ENCODE peak calls at places on chromosomes 13 and 19, in nine cellular contexts. One of them, this sample, is unnamed.

GRCh38 chr19:8366121-8366581 is 2.2 kb downstream of the ANGPTL4 start:
- DNase-seq in Peyer's patch: no peak
- DNase-seq in fibroblast of lung: no peak
- DNase-seq in transverse colon: no peak
- DNase-seq in cardiac muscle cell: no peak
- DNase-seq in right lobe of liver: no peak
- DNase-seq in small intestine: no peak
- DNase-seq in fibroblast of the aortic adventitia: no peak
- DNase-seq in cardiac fibroblast: no peak
- DNase-seq in this sample: no peak

GRCh38 chr13:26961890-26962615 is 201.5 kb upstream of the GPR12 start:
- DNase-seq in Peyer's patch: no peak
- DNase-seq in fibroblast of lung: no peak
- DNase-seq in transverse colon: peak
- DNase-seq in cardiac muscle cell: no peak
- DNase-seq in right lobe of liver: peak
- DNase-seq in small intestine: peak
- DNase-seq in fibroblast of the aortic adventitia: no peak
- DNase-seq in cardiac fibroblast: no peak
- DNase-seq in this sample: no peak

GRCh38 chr19:19651076-19651475 is 7.6 kb upstream of the GMIP start:
- DNase-seq in Peyer's patch: no peak
- DNase-seq in fibroblast of lung: no peak
- DNase-seq in transverse colon: no peak
- DNase-seq in cardiac muscle cell: no peak
- DNase-seq in right lobe of liver: no peak
- DNase-seq in small intestine: no peak
- DNase-seq in fibroblast of the aortic adventitia: no peak
- DNase-seq in cardiac fibroblast: no peak
- DNase-seq in this sample: no peak

GRCh38 chr13:103638706-103639105 is 572.5 kb upstream of the SLC10A2 start:
- DNase-seq in Peyer's patch: no peak
- DNase-seq in fibroblast of lung: no peak
- DNase-seq in transverse colon: no peak
- DNase-seq in cardiac muscle cell: no peak
- DNase-seq in right lobe of liver: no peak
- DNase-seq in small intestine: no peak
- DNase-seq in fibroblast of the aortic adventitia: no peak
- DNase-seq in cardiac fibroblast: no peak
- DNase-seq in this sample: no peak

GRCh38 chr19:29942404-29943261 is 594 bp downstream of the URI1 start:
- DNase-seq in Peyer's patch: peak
- DNase-seq in fibroblast of lung: peak
- DNase-seq in transverse colon: peak
- DNase-seq in cardiac muscle cell: peak
- DNase-seq in right lobe of liver: peak
- DNase-seq in small intestine: peak
- DNase-seq in fibroblast of the aortic adventitia: peak
- DNase-seq in cardiac fibroblast: peak
- DNase-seq in this sample: peak

GRCh38 chr19:49064029-49064629 is 489 bp downstream of the NTF4 start:
- DNase-seq in Peyer's patch: no peak
- DNase-seq in fibroblast of lung: no peak
- DNase-seq in transverse colon: no peak
- DNase-seq in cardiac muscle cell: peak
- DNase-seq in right lobe of liver: no peak
- DNase-seq in small intestine: no peak
- DNase-seq in fibroblast of the aortic adventitia: no peak
- DNase-seq in cardiac fibroblast: no peak
- DNase-seq in this sample: no peak

GRCh38 chr19:37817180-37817911 is 38.0 kb upstream of the ZNF573 start:
- DNase-seq in Peyer's patch: peak
- DNase-seq in fibroblast of lung: peak
- DNase-seq in transverse colon: peak
- DNase-seq in cardiac muscle cell: peak
- DNase-seq in right lobe of liver: peak
- DNase-seq in small intestine: peak
- DNase-seq in fibroblast of the aortic adventitia: peak
- DNase-seq in cardiac fibroblast: peak
- DNase-seq in this sample: peak

GRCh38 chr19:18013621-18014111 is 5.7 kb downstream of the ARRDC2 start:
- DNase-seq in Peyer's patch: no peak
- DNase-seq in fibroblast of lung: no peak
- DNase-seq in transverse colon: no peak
- DNase-seq in cardiac muscle cell: peak
- DNase-seq in right lobe of liver: peak
- DNase-seq in small intestine: peak
- DNase-seq in fibroblast of the aortic adventitia: no peak
- DNase-seq in cardiac fibroblast: no peak
- DNase-seq in this sample: no peak

GRCh38 chr13:107099661-107100060 is 531.7 kb upstream of the ARGLU1 start:
- DNase-seq in Peyer's patch: no peak
- DNase-seq in fibroblast of lung: peak
- DNase-seq in transverse colon: no peak
- DNase-seq in cardiac muscle cell: no peak
- DNase-seq in right lobe of liver: no peak
- DNase-seq in small intestine: no peak
- DNase-seq in fibroblast of the aortic adventitia: no peak
- DNase-seq in cardiac fibroblast: peak
- DNase-seq in this sample: peak

GRCh38 chr13:59494560-59494970 is 669.2 kb downstream of the DIAPH3 start:
- DNase-seq in Peyer's patch: no peak
- DNase-seq in fibroblast of lung: peak
- DNase-seq in transverse colon: no peak
- DNase-seq in cardiac muscle cell: no peak
- DNase-seq in right lobe of liver: no peak
- DNase-seq in small intestine: no peak
- DNase-seq in fibroblast of the aortic adventitia: peak
- DNase-seq in cardiac fibroblast: peak
- DNase-seq in this sample: peak

GRCh38 chr13:89401209-89401810 is 1730.1 kb downstream of the SLITRK5 start:
- DNase-seq in Peyer's patch: no peak
- DNase-seq in fibroblast of lung: peak
- DNase-seq in transverse colon: no peak
- DNase-seq in cardiac muscle cell: no peak
- DNase-seq in right lobe of liver: no peak
- DNase-seq in small intestine: no peak
- DNase-seq in fibroblast of the aortic adventitia: peak
- DNase-seq in cardiac fibroblast: peak
- DNase-seq in this sample: peak

GRCh38 chr19:40714519-40715299 is 2.0 kb downstream of the COQ8B start:
- DNase-seq in Peyer's patch: peak
- DNase-seq in fibroblast of lung: peak
- DNase-seq in transverse colon: peak
- DNase-seq in cardiac muscle cell: peak
- DNase-seq in right lobe of liver: peak
- DNase-seq in small intestine: peak
- DNase-seq in fibroblast of the aortic adventitia: peak
- DNase-seq in cardiac fibroblast: peak
- DNase-seq in this sample: peak

GRCh38 chr19:39156891-39157230 is 31.3 kb downstream of the PAK4 start:
- DNase-seq in Peyer's patch: no peak
- DNase-seq in fibroblast of lung: no peak
- DNase-seq in transverse colon: no peak
- DNase-seq in cardiac muscle cell: no peak
- DNase-seq in right lobe of liver: no peak
- DNase-seq in small intestine: no peak
- DNase-seq in fibroblast of the aortic adventitia: no peak
- DNase-seq in cardiac fibroblast: no peak
- DNase-seq in this sample: no peak

GRCh38 chr19:39157275-39157996 is 31.9 kb downstream of the PAK4 start:
- DNase-seq in Peyer's patch: no peak
- DNase-seq in fibroblast of lung: peak
- DNase-seq in transverse colon: no peak
- DNase-seq in cardiac muscle cell: no peak
- DNase-seq in right lobe of liver: no peak
- DNase-seq in small intestine: no peak
- DNase-seq in fibroblast of the aortic adventitia: peak
- DNase-seq in cardiac fibroblast: no peak
- DNase-seq in this sample: peak

GRCh38 chr19:39158646-39159260 is 33.2 kb downstream of the PAK4 start:
- DNase-seq in Peyer's patch: no peak
- DNase-seq in fibroblast of lung: no peak
- DNase-seq in transverse colon: no peak
- DNase-seq in cardiac muscle cell: no peak
- DNase-seq in right lobe of liver: no peak
- DNase-seq in small intestine: no peak
- DNase-seq in fibroblast of the aortic adventitia: no peak
- DNase-seq in cardiac fibroblast: no peak
- DNase-seq in this sample: no peak

GRCh38 chr19:39156230-39156890 is 30.8 kb downstream of the PAK4 start:
- DNase-seq in Peyer's patch: no peak
- DNase-seq in fibroblast of lung: peak
- DNase-seq in transverse colon: no peak
- DNase-seq in cardiac muscle cell: no peak
- DNase-seq in right lobe of liver: peak
- DNase-seq in small intestine: no peak
- DNase-seq in fibroblast of the aortic adventitia: no peak
- DNase-seq in cardiac fibroblast: no peak
- DNase-seq in this sample: peak

GRCh38 chr19:39157997-39158389 is 32.4 kb downstream of the PAK4 start:
- DNase-seq in Peyer's patch: no peak
- DNase-seq in fibroblast of lung: no peak
- DNase-seq in transverse colon: no peak
- DNase-seq in cardiac muscle cell: no peak
- DNase-seq in right lobe of liver: no peak
- DNase-seq in small intestine: no peak
- DNase-seq in fibroblast of the aortic adventitia: no peak
- DNase-seq in cardiac fibroblast: no peak
- DNase-seq in this sample: no peak
- H3K4me3 ChIP-seq in Peyer's patch: no peak
- H3K4me3 ChIP-seq in fibroblast of lung: no peak
- H3K4me3 ChIP-seq in transverse colon: no peak
- H3K4me3 ChIP-seq in cardiac muscle cell: no peak
- H3K4me3 ChIP-seq in right lobe of liver: no peak
- H3K4me3 ChIP-seq in small intestine: no peak
- H3K4me3 ChIP-seq in fibroblast of the aortic adventitia: peak
- H3K4me3 ChIP-seq in cardiac fibroblast: no peak
- H3K4me3 ChIP-seq in this sample: peak

DNA sequence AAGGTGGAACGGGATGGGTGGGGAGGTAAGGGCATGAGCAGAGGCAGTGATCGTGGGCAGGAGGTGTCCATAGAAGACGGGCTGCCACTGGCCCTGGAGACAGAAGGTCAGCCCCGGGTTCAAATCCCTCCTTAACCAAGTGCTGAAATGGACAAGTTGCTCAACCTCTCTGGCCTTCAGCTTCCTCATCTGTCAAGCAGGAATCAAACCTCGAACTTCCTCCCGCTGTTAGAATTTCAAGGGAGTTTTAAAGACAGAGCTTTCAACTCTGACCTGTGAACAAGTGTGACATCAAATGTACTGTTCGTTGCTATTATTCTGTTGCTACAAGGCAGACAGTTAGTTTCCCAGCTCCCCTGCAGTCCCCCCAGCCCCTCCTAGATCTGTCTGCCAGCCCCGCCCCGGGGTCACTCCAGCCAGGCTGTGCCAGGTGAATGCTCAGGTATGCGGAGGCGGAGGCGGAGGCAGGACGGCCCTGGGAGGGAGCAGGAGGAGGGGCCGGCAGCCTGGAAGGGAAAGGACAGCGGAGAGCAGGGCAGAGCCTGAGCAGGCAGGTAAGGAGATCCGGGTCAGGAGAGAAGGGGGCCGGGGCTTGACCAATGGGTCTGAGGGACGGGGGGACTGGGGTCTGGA is at the start of gene EPS8L1:
- DNase-seq in Peyer's patch: no peak
- DNase-seq in fibroblast of lung: no peak
- DNase-seq in transverse colon: peak
- DNase-seq in cardiac muscle cell: no peak
- DNase-seq in right lobe of liver: no peak
- DNase-seq in small intestine: peak
- DNase-seq in fibroblast of the aortic adventitia: no peak
- DNase-seq in cardiac fibroblast: no peak
- DNase-seq in this sample: no peak
- H3K4me3 ChIP-seq in Peyer's patch: no peak
- H3K4me3 ChIP-seq in fibroblast of lung: no peak
- H3K4me3 ChIP-seq in transverse colon: no peak
- H3K4me3 ChIP-seq in cardiac muscle cell: no peak
- H3K4me3 ChIP-seq in right lobe of liver: no peak
- H3K4me3 ChIP-seq in small intestine: peak
- H3K4me3 ChIP-seq in fibroblast of the aortic adventitia: no peak
- H3K4me3 ChIP-seq in cardiac fibroblast: no peak
- H3K4me3 ChIP-seq in this sample: no peak

DNA sequence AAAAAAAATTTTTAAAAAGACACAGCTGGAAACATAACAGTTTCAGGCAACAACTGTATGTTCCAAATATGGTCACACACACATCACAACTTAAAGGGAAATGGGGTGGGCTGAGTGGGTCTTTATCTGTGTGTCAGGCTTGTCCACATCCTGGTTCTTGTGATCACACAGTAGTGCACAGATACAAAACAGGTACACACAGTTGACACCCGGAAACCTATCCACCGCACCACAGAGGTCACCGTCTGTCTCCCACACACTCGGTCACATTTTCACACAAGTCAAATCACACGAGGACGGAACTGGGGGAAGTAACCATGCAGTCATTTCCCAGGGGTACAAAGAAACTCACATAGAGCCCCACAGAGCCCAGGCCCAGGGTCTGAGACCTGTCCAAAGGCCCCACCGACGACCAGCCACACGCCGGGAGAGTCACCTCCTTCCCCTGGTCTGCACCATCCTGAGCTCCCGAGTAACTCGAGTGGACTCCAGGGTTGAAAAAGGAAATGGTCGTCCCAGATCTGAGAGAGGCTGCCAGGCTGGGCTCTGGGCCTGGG is 1.4 kb upstream of the PPAN start:
- DNase-seq in Peyer's patch: peak
- DNase-seq in fibroblast of lung: no peak
- DNase-seq in transverse colon: peak
- DNase-seq in cardiac muscle cell: no peak
- DNase-seq in right lobe of liver: no peak
- DNase-seq in small intestine: peak
- DNase-seq in fibroblast of the aortic adventitia: no peak
- DNase-seq in cardiac fibroblast: no peak
- DNase-seq in this sample: no peak
- H3K4me3 ChIP-seq in Peyer's patch: no peak
- H3K4me3 ChIP-seq in fibroblast of lung: no peak
- H3K4me3 ChIP-seq in transverse colon: no peak
- H3K4me3 ChIP-seq in cardiac muscle cell: no peak
- H3K4me3 ChIP-seq in right lobe of liver: no peak
- H3K4me3 ChIP-seq in small intestine: no peak
- H3K4me3 ChIP-seq in fibroblast of the aortic adventitia: no peak
- H3K4me3 ChIP-seq in cardiac fibroblast: no peak
- H3K4me3 ChIP-seq in this sample: no peak

DNA sequence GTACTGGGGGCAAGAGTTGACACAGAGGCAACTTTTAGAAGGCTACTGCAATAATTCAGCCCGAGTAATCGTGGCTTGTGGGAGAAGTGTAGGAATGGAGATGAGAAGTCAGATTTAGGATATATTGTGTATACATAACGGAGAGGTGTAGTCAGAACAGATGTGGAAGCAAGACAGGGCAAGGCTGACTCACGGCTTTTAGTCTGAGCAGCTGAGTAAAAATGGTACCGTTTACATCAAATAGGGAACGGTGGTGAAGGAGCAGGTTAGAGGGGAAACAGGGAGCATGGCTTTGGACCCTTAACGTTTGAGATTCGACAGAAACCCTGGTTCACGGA is 796 bp upstream of the LSM14A start:
- DNase-seq in Peyer's patch: no peak
- DNase-seq in fibroblast of lung: peak
- DNase-seq in transverse colon: no peak
- DNase-seq in cardiac muscle cell: no peak
- DNase-seq in right lobe of liver: no peak
- DNase-seq in small intestine: no peak
- DNase-seq in fibroblast of the aortic adventitia: peak
- DNase-seq in cardiac fibroblast: peak
- DNase-seq in this sample: peak
- H3K4me3 ChIP-seq in Peyer's patch: peak
- H3K4me3 ChIP-seq in fibroblast of lung: peak
- H3K4me3 ChIP-seq in transverse colon: peak
- H3K4me3 ChIP-seq in cardiac muscle cell: peak
- H3K4me3 ChIP-seq in right lobe of liver: peak
- H3K4me3 ChIP-seq in small intestine: peak
- H3K4me3 ChIP-seq in fibroblast of the aortic adventitia: peak
- H3K4me3 ChIP-seq in cardiac fibroblast: peak
- H3K4me3 ChIP-seq in this sample: peak

This sample was measured in fibroblast of mammary gland.